ENCODE peak calls at places on chromosomes 12 and 14, in eight cellular contexts. R is adipocyte, Q is posterior vena cava, C is NCI-H1105 treated with DMSO at 0.1 percent for 48 hours, A is RWPE1, O is Ammon's horn, V is HCT116, I is H54. P is an unnamed sample.

GRCh38 chr14:61596985-61597384 is 98.3 kb upstream of the HIF1A start:
- DNase-seq in R (no peak), Q (no peak), C (no peak), A (no peak), O (no peak), V (no peak), I (no peak), P (no peak)

GRCh38 chr14:105525861-105526780 is at the start of gene TMEM121:
- DNase-seq in R (peak), Q (no peak), C (peak), A (no peak), O (peak), V (no peak), I (no peak), P (no peak)

GRCh38 chr12:23253191-23253590 is 628.2 kb downstream of the ETNK1 start:
- DNase-seq in R (no peak), Q (no peak), C (no peak), A (no peak), O (no peak), V (no peak), I (no peak), P (no peak)

GRCh38 chr14:24136684-24137528 is 912 bp downstream of the PSME1 start:
- DNase-seq in R (no peak), Q (no peak), C (no peak), A (no peak), O (no peak), V (no peak), I (no peak), P (no peak)

GRCh38 chr12:121754836-121755235 is 38.7 kb downstream of the RHOF start:
- DNase-seq in R (no peak), Q (no peak), C (no peak), A (no peak), O (no peak), V (no peak), I (no peak), P (no peak)

GRCh38 chr12:106315523-106315922 is 13.0 kb downstream of the TCP11L2 start:
- DNase-seq in R (no peak), Q (no peak), C (no peak), A (no peak), O (no peak), V (no peak), I (no peak), P (no peak)

GRCh38 chr12:42819801-42820200 is 230.3 kb upstream of the PRICKLE1 start:
- DNase-seq in R (peak), Q (no peak), C (peak), A (no peak), O (no peak), V (no peak), I (no peak), P (no peak)

GRCh38 chr14:61388173-61388975 is 67.0 kb downstream of the PRKCH start:
- DNase-seq in R (peak), Q (no peak), C (peak), A (peak), O (no peak), V (peak), I (peak), P (peak)

GRCh38 chr12:122227341-122227740 is 1.5 kb upstream of the DIABLO start:
- DNase-seq in R (no peak), Q (no peak), C (peak), A (no peak), O (no peak), V (no peak), I (no peak), P (no peak)

GRCh38 chr12:106645074-106645421 is 62.2 kb downstream of the RFX4 start:
- DNase-seq in R (no peak), Q (peak), C (peak), A (no peak), O (peak), V (no peak), I (no peak), P (no peak)

GRCh38 chr12:3700861-3701260 is 52.0 kb downstream of the CRACR2A start:
- DNase-seq in R (peak), Q (no peak), C (no peak), A (no peak), O (no peak), V (no peak), I (no peak), P (no peak)

GRCh38 chr12:30154996-30155730 is 371.4 kb upstream of the TMTC1 start:
- DNase-seq in R (peak), Q (no peak), C (no peak), A (no peak), O (no peak), V (no peak), I (no peak), P (no peak)

GRCh38 chr14:65487783-65488578 is 75.5 kb downstream of the FUT8 start:
- DNase-seq in R (no peak), Q (no peak), C (no peak), A (no peak), O (peak), V (no peak), I (no peak), P (no peak)

GRCh38 chr14:64708148-64709004 is 4.2 kb downstream of the PLEKHG3 start:
- DNase-seq in R (no peak), Q (no peak), C (no peak), A (peak), O (peak), V (no peak), I (peak), P (peak)

GRCh38 chr14:88166616-88167015 is 156.5 kb downstream of the KCNK10 start:
- DNase-seq in R (no peak), Q (no peak), C (no peak), A (peak), O (no peak), V (no peak), I (no peak), P (no peak)

GRCh38 chr12:31560516-31560915 is 30.4 kb downstream of the DENND5B start:
- DNase-seq in R (no peak), Q (no peak), C (no peak), A (no peak), O (no peak), V (no peak), I (no peak), P (no peak)

GRCh38 chr12:65449400-65449799 is 170.9 kb downstream of the MSRB3 start:
- DNase-seq in R (peak), Q (no peak), C (no peak), A (peak), O (no peak), V (no peak), I (peak), P (no peak)

GRCh38 chr14:91350813-91351507 is 66.7 kb downstream of the CCDC88C start:
- DNase-seq in R (no peak), Q (no peak), C (no peak), A (no peak), O (no peak), V (no peak), I (peak), P (no peak)

GRCh38 chr14:103085106-103086091 is 1.4 kb downstream of the LBHD2 start:
- DNase-seq in R (no peak), Q (no peak), C (no peak), A (no peak), O (no peak), V (no peak), I (no peak), P (no peak)

GRCh38 chr12:50248406-50248805 is 34.9 kb downstream of the LIMA1 start:
- DNase-seq in R (no peak), Q (no peak), C (no peak), A (no peak), O (no peak), V (no peak), I (no peak), P (no peak)

GRCh38 chr14:91860238-91860637 is 7.1 kb downstream of the TC2N start:
- DNase-seq in R (no peak), Q (no peak), C (no peak), A (no peak), O (no peak), V (no peak), I (no peak), P (no peak)

GRCh38 chr14:63454863-63455622 is 88.1 kb downstream of the PPP2R5E start:
- DNase-seq in R (peak), Q (no peak), C (peak), A (no peak), O (no peak), V (no peak), I (no peak), P (no peak)

GRCh38 chr14:105224845-105225585 is 23.3 kb upstream of the BTBD6 start:
- DNase-seq in R (no peak), Q (no peak), C (no peak), A (no peak), O (no peak), V (no peak), I (no peak), P (no peak)

GRCh38 chr12:9727813-9728212 is 5.1 kb downstream of the CLECL1 start:
- DNase-seq in R (no peak), Q (no peak), C (no peak), A (no peak), O (no peak), V (no peak), I (no peak), P (no peak)

GRCh38 chr12:32896438-32897275 is at the start of gene PKP2:
- DNase-seq in R (no peak), Q (peak), C (peak), A (peak), O (peak), V (peak), I (peak), P (peak)

GRCh38 chr12:46944104-46944503 is 118.3 kb upstream of the SLC38A4 start:
- DNase-seq in R (peak), Q (no peak), C (no peak), A (peak), O (no peak), V (peak), I (no peak), P (no peak)

GRCh38 chr14:73250781-73251500 is 13.6 kb downstream of the PAPLN start:
- DNase-seq in R (no peak), Q (peak), C (no peak), A (no peak), O (no peak), V (no peak), I (no peak), P (no peak)

GRCh38 chr14:90678846-90679362 is 137.3 kb downstream of the TTC7B start:
- DNase-seq in R (no peak), Q (no peak), C (no peak), A (no peak), O (no peak), V (no peak), I (no peak), P (no peak)

GRCh38 chr12:49895773-49896172 is 7.9 kb downstream of the FAIM2 start:
- DNase-seq in R (no peak), Q (peak), C (no peak), A (no peak), O (no peak), V (no peak), I (no peak), P (no peak)

GRCh38 chr12:3998968-3999792 is 126.0 kb upstream of the PARP11 start:
- DNase-seq in R (no peak), Q (no peak), C (no peak), A (peak), O (no peak), V (no peak), I (no peak), P (no peak)

GRCh38 chr12:109033239-109034196 is 12.7 kb upstream of the SVOP start:
- DNase-seq in R (peak), Q (no peak), C (peak), A (no peak), O (no peak), V (no peak), I (no peak), P (no peak)

GRCh38 chr14:35355981-35356839 is 48.3 kb downstream of the NFKBIA start:
- DNase-seq in R (peak), Q (no peak), C (no peak), A (no peak), O (no peak), V (peak), I (no peak), P (peak)

GRCh38 chr14:105480807-105481801 is 5.6 kb upstream of the CRIP1 start:
- DNase-seq in R (peak), Q (peak), C (peak), A (peak), O (peak), V (peak), I (peak), P (peak)

GRCh38 chr12:54991161-54991991 is 6.8 kb upstream of the TESPA1 start:
- DNase-seq in R (no peak), Q (no peak), C (no peak), A (no peak), O (no peak), V (no peak), I (no peak), P (no peak)